ENCODE peak calls at places on chromosomes 4 and X, in ten cellular contexts. T is CD4-positive, alpha-beta T cell; Z is DND-41; N is OCI-LY7; R is Caco-2; E is NB4; B is tibial nerve; Q is upper lobe of left lung; F is cardiac fibroblast; I is CD8-positive, alpha-beta T cell. Y is an unnamed sample.
A peak's percentile ranks its signal among the peaks of the same experiment; 100 is the strongest.

GRCh38 chr4:720111-720860 is 14.7 kb downstream of the PCGF3 start:
- DNase-seq in Q (peak; percentile 74), R (no peak), N (no peak), Z (no peak), F (no peak), I (no peak), E (no peak), T (no peak), B (no peak), Y (no peak)

GRCh38 chr4:141807501-141807900 is 171.1 kb downstream of the IL15 start:
- DNase-seq in T (no peak), I (no peak), B (no peak), N (no peak), F (peak; percentile 35), Z (no peak), R (no peak), Q (no peak), E (no peak), Y (no peak)

GRCh38 chr4:104915864-104916263 is 230.8 kb upstream of the TET2 start:
- DNase-seq in E (no peak), Q (no peak), F (no peak), N (no peak), Z (no peak), I (no peak), T (no peak), R (no peak), B (no peak), Y (no peak)

GRCh38 chr4:4618846-4619245 is 77.0 kb upstream of the STX18 start:
- DNase-seq in B (no peak), Z (no peak), R (no peak), E (no peak), I (no peak), N (no peak), T (no peak), F (no peak), Q (no peak), Y (no peak)

GRCh38 chrX:93874554-93874953 is 200.5 kb downstream of the FAM133A start:
- DNase-seq in R (peak; percentile 39), I (no peak), F (peak; percentile 23), E (peak; percentile 31), B (peak; percentile 19), Q (no peak), Z (no peak), T (no peak), N (peak; percentile 0), Y (peak; percentile 65)

GRCh38 chrX:23952984-23953907 is 45.4 kb downstream of the CXorf58 start:
- DNase-seq in F (no peak), R (no peak), Q (no peak), N (peak; percentile 61), T (peak; percentile 0), Z (peak; percentile 71), E (peak; percentile 77), I (peak; percentile 0), B (peak; percentile 4), Y (no peak)

GRCh38 chr4:31370866-31371465 is 650.8 kb downstream of the PCDH7 start:
- DNase-seq in Q (no peak), R (peak; percentile 58), F (peak; percentile 61), I (no peak), T (no peak), E (peak; percentile 63), N (peak; percentile 61), B (no peak), Z (peak; percentile 3), Y (no peak)

GRCh38 chrX:120517936-120518335 is 42.8 kb downstream of the CUL4B start:
- DNase-seq in T (no peak), E (no peak), R (no peak), F (peak; percentile 87), Z (no peak), Q (no peak), B (no peak), N (no peak), I (no peak), Y (no peak)

GRCh38 chr4:6641164-6641970 is 882 bp downstream of the MRFAP1 start:
- DNase-seq in F (peak; percentile 59), N (peak; percentile 52), Q (no peak), B (peak; percentile 35), R (peak; percentile 34), T (peak; percentile 35), E (peak; percentile 60), I (peak; percentile 28), Z (peak; percentile 45), Y (no peak)

GRCh38 chrX:78029663-78030062 is 60.2 kb upstream of the PGAM4 start:
- DNase-seq in E (peak; percentile 57), N (peak; percentile 45), Z (no peak), R (peak; percentile 30), B (peak; percentile 5), I (no peak), T (no peak), F (peak; percentile 41), Q (no peak), Y (peak; percentile 2)

GRCh38 chrX:100649550-100650356 is 5.8 kb downstream of the SRPX2 start:
- DNase-seq in R (peak; percentile 88), N (no peak), Q (no peak), T (no peak), I (no peak), Z (no peak), E (peak; percentile 3), F (peak; percentile 96), B (peak; percentile 79), Y (no peak)

GRCh38 chr4:38980903-38981676 is 51.1 kb downstream of the TMEM156 start:
- DNase-seq in F (peak; percentile 92), B (no peak), Z (no peak), T (no peak), I (no peak), E (peak; percentile 29), Q (no peak), N (no peak), R (no peak), Y (no peak)

GRCh38 chrX:38664285-38664684 is 102.9 kb downstream of the TSPAN7 start:
- DNase-seq in Q (no peak), F (peak; percentile 48), Z (peak; percentile 12), E (peak; percentile 25), B (peak; percentile 8), I (no peak), R (peak; percentile 13), T (no peak), N (peak; percentile 13), Y (peak; percentile 20)

GRCh38 chr4:113591982-113592381 is 169.6 kb downstream of the CAMK2D start:
- DNase-seq in Q (no peak), F (no peak), I (no peak), Z (peak; percentile 10), T (no peak), B (no peak), E (no peak), R (no peak), N (no peak), Y (no peak)

DNA sequence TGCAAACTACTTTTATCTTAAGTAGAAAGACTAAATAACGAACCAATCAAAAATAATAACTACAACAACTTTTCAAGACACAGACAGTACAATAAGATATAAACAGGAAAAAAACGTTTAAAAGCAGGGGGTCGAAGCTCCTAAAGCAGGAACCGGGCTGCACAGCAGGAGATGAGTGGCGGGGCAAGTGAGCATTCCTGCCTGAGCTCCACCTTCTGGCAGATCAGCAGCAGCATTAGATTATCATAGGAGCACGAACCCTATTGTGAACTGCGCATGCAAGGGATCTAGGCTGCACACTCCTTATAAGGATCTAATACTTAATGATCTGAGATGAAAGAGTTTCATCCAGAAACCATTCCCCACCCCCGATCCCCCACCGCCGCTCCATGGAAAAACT is 146.2 kb downstream of the TEX11 start:
- DNase-seq in N (no peak), Z (no peak), Q (no peak), B (no peak), I (no peak), E (peak; percentile 9), F (no peak), T (no peak), R (peak; percentile 7), Y (no peak)
- TF ChIP-seq CTCF in N (no peak), Z (no peak), Q (no peak), B (no peak), I (no peak), E (no peak), F (no peak), T (no peak), R (peak; percentile 6), Y (no peak)

GRCh38 chr4:128844931-128845330 is 35.4 kb downstream of the JADE1 start:
- DNase-seq in N (no peak), I (no peak), E (no peak), Z (no peak), R (no peak), Q (peak; percentile 24), F (peak; percentile 72), T (no peak), B (peak; percentile 68), Y (no peak)

GRCh38 chr4:128837679-128838078 is 28.2 kb downstream of the JADE1 start:
- DNase-seq in T (no peak), N (no peak), E (no peak), I (no peak), R (no peak), F (no peak), Z (no peak), Q (no peak), B (no peak), Y (no peak)

GRCh38 chr4:128841402-128841801 is 31.9 kb downstream of the JADE1 start:
- DNase-seq in N (no peak), B (no peak), E (no peak), Q (no peak), R (no peak), T (no peak), F (no peak), I (no peak), Z (no peak), Y (no peak)

GRCh38 chr4:128837198-128837597 is 27.7 kb downstream of the JADE1 start:
- DNase-seq in N (no peak), B (no peak), Q (no peak), E (no peak), R (no peak), Z (no peak), T (no peak), F (no peak), I (no peak), Y (no peak)

GRCh38 chr4:128840711-128841318 is 31.3 kb downstream of the JADE1 start:
- DNase-seq in B (no peak), F (no peak), N (no peak), E (no peak), T (no peak), Q (no peak), I (no peak), Z (no peak), R (no peak), Y (no peak)
- TF ChIP-seq CTCF in B (no peak), F (no peak), N (no peak), E (no peak), T (no peak), Q (no peak), I (no peak), Z (no peak), R (no peak), Y (peak; percentile 23)

GRCh38 chrX:13223868-13224555 is 95.8 kb downstream of the ATXN3L start:
- DNase-seq in Q (no peak), I (no peak), Z (no peak), T (no peak), N (no peak), E (no peak), B (no peak), R (no peak), F (peak; percentile 96), Y (no peak)
- TF ChIP-seq CTCF in Q (no peak), I (no peak), Z (no peak), T (no peak), N (no peak), E (no peak), B (no peak), R (no peak), F (peak; percentile 19), Y (no peak)

DNA sequence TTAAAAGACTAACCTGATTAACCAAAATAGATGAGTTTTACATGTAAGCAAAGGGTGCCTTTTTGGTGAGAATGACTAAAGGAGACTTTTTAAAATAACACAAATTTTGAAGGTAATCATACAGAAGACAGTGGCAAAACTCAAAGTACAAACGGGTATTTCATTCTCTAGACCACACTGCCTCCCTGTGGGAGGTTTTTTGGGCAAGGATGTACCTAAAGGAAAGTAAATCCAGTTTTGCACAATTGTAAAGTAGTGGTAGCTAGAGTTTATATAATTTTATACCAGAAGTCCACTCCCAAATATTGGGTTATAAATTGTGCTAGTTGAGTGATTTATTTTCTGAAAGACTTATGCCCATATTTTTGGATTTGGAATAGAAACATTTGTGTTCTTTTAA is 201.0 kb downstream of the PAPSS1 start:
- DNase-seq in T (no peak), Z (peak; percentile 8), N (peak; percentile 1), Q (no peak), R (peak; percentile 29), B (peak; percentile 22), I (no peak), F (peak; percentile 34), E (peak; percentile 8), Y (no peak)
- TF ChIP-seq CTCF in T (no peak), Z (peak; percentile 50), N (peak; percentile 48), Q (peak; percentile 19), R (peak; percentile 35), B (no peak), I (no peak), F (peak; percentile 31), E (peak; percentile 2), Y (peak; percentile 73)

Y was measured in neural crest cell.